ENCODE peak calls at places on chromosomes 7 and 10, in six cellular contexts. U is mammary epithelial cell, Q is GM23248, S is neuronal stem cell, M is GM12878, R is hepatocyte. W is an unnamed sample.

GRCh38 chr7:134515569-134516468 is 11.5 kb upstream of the AKR1B10 start:
- DNase-seq in U (peak), Q (peak), S (no peak), M (no peak), R (no peak), W (no peak)

GRCh38 chr10:58280485-58280884 is 11.5 kb downstream of the CISD1 start:
- DNase-seq in U (peak), Q (peak), S (no peak), M (no peak), R (no peak), W (no peak)

GRCh38 chr7:105675873-105676484 is 94.7 kb upstream of the EFCAB10 start:
- DNase-seq in U (no peak), Q (no peak), S (no peak), M (no peak), R (no peak), W (no peak)

GRCh38 chr7:101258243-101258731 is 13.4 kb upstream of the FIS1 start:
- DNase-seq in U (no peak), Q (peak), S (no peak), M (no peak), R (no peak), W (no peak)

GRCh38 chr7:149884541-149884940 is 10.8 kb downstream of the ATP6V0E2 start:
- DNase-seq in U (no peak), Q (no peak), S (no peak), M (no peak), R (no peak), W (no peak)

GRCh38 chr7:73703985-73704639 is 15.4 kb downstream of the STX1A start:
- DNase-seq in U (no peak), Q (peak), S (peak), M (no peak), R (peak), W (no peak)

GRCh38 chr10:132654708-132655661 is 117.4 kb downstream of the INPP5A start:
- DNase-seq in U (peak), Q (peak), S (peak), M (no peak), R (peak), W (no peak)

GRCh38 chr7:47690902-47691558 is 109.1 kb upstream of the TNS3 start:
- DNase-seq in U (no peak), Q (peak), S (no peak), M (no peak), R (no peak), W (no peak)

GRCh38 chr10:6239213-6239991 is 36.7 kb downstream of the PFKFB3 start:
- DNase-seq in U (peak), Q (peak), S (no peak), M (peak), R (peak), W (peak)

GRCh38 chr7:114765331-114766125 is 156.4 kb upstream of the MDFIC start:
- DNase-seq in U (peak), Q (peak), S (no peak), M (no peak), R (no peak), W (no peak)

GRCh38 chr7:79453558-79454324 is at the start of gene MAGI2:
- DNase-seq in U (peak), Q (peak), S (peak), M (no peak), R (peak), W (peak)

GRCh38 chr7:90298145-90299038 is 22.7 kb downstream of the FAM237B start:
- DNase-seq in U (peak), Q (peak), S (no peak), M (no peak), R (peak), W (peak)

GRCh38 chr10:118776033-118776432 is 21.3 kb upstream of the CACUL1 start:
- DNase-seq in U (no peak), Q (no peak), S (no peak), M (no peak), R (no peak), W (no peak)

GRCh38 chr10:104321716-104322415 is 16.4 kb downstream of the ITPRIP start:
- DNase-seq in U (no peak), Q (no peak), S (no peak), M (no peak), R (no peak), W (no peak)

GRCh38 chr10:117005454-117006055 is 568 bp upstream of the SHTN1 start:
- DNase-seq in U (peak), Q (peak), S (peak), M (no peak), R (peak), W (no peak)

GRCh38 chr10:133039107-133039822 is 48.5 kb upstream of the ADGRA1 start:
- DNase-seq in U (no peak), Q (peak), S (no peak), M (no peak), R (no peak), W (no peak)

GRCh38 chr10:121947931-121948330 is 20.1 kb upstream of the ATE1 start:
- DNase-seq in U (no peak), Q (no peak), S (no peak), M (no peak), R (no peak), W (no peak)

GRCh38 chr10:90417466-90418210 is 440.2 kb downstream of the HTR7 start:
- DNase-seq in U (peak), Q (no peak), S (no peak), M (no peak), R (no peak), W (no peak)

GRCh38 chr7:40824461-40824860 is 689.7 kb downstream of the SUGCT start:
- DNase-seq in U (peak), Q (no peak), S (no peak), M (no peak), R (no peak), W (no peak)

GRCh38 chr7:44231088-44231487 is 30.3 kb downstream of the YKT6 start:
- DNase-seq in U (no peak), Q (no peak), S (no peak), M (no peak), R (no peak), W (no peak)

GRCh38 chr10:90787906-90788491 is 69.8 kb downstream of the HTR7 start:
- DNase-seq in U (peak), Q (peak), S (peak), M (no peak), R (peak), W (peak)

GRCh38 chr10:18179901-18180300 is 39.7 kb downstream of the CACNB2 start:
- DNase-seq in U (no peak), Q (peak), S (no peak), M (no peak), R (peak), W (no peak)

GRCh38 chr7:143934526-143935340 is at the start of gene OR2F2:
- DNase-seq in U (no peak), Q (peak), S (no peak), M (no peak), R (no peak), W (no peak)

GRCh38 chr10:51770719-51771118 is 71.3 kb upstream of the CSTF2T start:
- DNase-seq in U (no peak), Q (peak), S (no peak), M (no peak), R (no peak), W (no peak)

GRCh38 chr7:722847-723246 is 3.7 kb upstream of the DNAAF5 start:
- DNase-seq in U (no peak), Q (no peak), S (no peak), M (no peak), R (no peak), W (no peak)

GRCh38 chr10:108362956-108363355 is 1198.5 kb upstream of the SORCS1 start:
- DNase-seq in U (no peak), Q (no peak), S (no peak), M (no peak), R (no peak), W (no peak)

GRCh38 chr7:1455241-1455939 is 3.9 kb downstream of the MICALL2 start:
- DNase-seq in U (peak), Q (no peak), S (no peak), M (no peak), R (peak), W (peak)

GRCh38 chr7:150404172-150404784 is 25.1 kb downstream of the ZNF775 start:
- DNase-seq in U (no peak), Q (peak), S (no peak), M (no peak), R (peak), W (no peak)

GRCh38 chr7:76424413-76425111 is at the start of gene ZP3:
- DNase-seq in U (peak), Q (no peak), S (no peak), M (peak), R (no peak), W (peak)
- H2AFZ ChIP-seq in U (peak), Q (no peak), S (no peak), M (no peak), R (no peak), W (peak)

GRCh38 chr7:157481389-157481788 is 144.6 kb downstream of the DNAJB6 start:
- DNase-seq in U (no peak), Q (no peak), S (no peak), M (no peak), R (no peak), W (no peak)
- H2AFZ ChIP-seq in U (no peak), Q (no peak), S (no peak), M (no peak), R (no peak), W (no peak)

DNA sequence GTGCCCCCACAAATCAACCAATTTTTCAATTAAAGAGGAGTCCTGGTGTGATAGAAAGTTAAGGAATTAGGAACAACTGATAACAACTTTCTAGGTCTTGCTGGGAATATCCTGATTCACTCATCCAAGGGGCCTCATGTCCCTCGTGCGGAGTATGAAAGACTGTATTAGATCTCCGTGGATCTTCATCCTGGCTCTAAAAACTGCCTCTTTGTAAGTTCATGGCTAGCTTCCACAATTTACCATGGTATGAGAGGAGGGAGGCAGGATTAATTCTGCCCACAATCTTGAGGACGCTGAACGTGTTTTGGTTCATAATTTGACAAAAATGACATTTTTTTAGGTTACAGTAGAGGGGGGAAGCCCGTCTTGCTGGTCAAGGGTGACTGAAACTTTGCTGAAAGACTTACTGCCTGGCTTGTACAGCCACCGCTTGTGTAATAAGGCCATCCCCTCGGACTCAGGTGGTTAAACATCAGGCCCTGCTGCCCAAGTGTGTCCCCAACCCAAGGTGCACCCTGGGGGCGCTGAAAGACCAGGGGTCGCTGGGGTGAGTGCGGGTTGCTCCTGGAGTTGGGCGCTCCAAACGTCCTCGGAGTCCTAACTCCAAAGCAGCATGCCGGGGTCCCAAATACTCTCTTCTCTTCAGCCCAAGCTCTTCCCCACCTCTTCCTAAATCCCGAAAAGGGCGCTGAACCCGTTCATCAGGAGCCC is 750 bp downstream of the HIBADH start:
- DNase-seq in U (peak), Q (peak), S (no peak), M (no peak), R (peak), W (peak)
- H2AFZ ChIP-seq in U (peak), Q (peak), S (peak), M (peak), R (peak), W (peak)

GRCh38 chr10:19809481-19809880 is 6.8 kb upstream of the PLXDC2 start:
- DNase-seq in U (no peak), Q (no peak), S (no peak), M (no peak), R (no peak), W (no peak)
- H2AFZ ChIP-seq in U (no peak), Q (no peak), S (no peak), M (no peak), R (no peak), W (no peak)

DNA sequence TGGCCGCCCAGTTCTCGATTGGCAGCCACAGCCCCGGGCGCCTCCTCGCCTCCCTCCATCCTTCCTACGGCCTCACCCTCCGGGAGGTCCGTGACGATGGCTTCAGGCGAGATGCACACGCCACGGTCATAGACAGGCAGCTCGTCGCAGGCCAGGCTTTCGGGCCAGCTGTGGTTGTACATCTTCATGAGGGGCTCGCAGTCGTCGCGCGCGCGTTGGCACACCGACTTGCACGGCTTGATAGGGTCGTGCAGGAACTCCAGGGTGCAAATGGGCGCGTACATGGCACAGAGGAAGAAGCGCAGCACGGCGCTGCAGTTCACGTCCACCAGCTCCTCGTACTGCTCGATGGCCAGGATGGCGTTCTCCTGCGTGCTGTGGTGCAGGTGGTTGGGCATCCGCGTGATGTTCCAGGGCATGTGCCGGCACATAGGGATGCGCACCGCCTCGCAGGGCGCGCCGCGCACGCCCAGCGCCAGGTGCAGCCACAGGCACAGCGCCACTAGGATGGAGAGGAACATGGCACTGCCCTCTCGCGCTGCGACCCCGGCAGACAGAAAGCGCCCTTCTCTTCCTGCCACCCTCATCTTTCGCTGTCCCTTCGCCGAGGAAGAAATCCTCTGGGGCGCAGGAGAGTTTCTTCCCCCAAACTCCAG is 472 bp downstream of the SFRP4 start:
- DNase-seq in U (peak), Q (no peak), S (peak), M (no peak), R (peak), W (no peak)
- H2AFZ ChIP-seq in U (peak), Q (peak), S (peak), M (peak), R (peak), W (peak)

DNA sequence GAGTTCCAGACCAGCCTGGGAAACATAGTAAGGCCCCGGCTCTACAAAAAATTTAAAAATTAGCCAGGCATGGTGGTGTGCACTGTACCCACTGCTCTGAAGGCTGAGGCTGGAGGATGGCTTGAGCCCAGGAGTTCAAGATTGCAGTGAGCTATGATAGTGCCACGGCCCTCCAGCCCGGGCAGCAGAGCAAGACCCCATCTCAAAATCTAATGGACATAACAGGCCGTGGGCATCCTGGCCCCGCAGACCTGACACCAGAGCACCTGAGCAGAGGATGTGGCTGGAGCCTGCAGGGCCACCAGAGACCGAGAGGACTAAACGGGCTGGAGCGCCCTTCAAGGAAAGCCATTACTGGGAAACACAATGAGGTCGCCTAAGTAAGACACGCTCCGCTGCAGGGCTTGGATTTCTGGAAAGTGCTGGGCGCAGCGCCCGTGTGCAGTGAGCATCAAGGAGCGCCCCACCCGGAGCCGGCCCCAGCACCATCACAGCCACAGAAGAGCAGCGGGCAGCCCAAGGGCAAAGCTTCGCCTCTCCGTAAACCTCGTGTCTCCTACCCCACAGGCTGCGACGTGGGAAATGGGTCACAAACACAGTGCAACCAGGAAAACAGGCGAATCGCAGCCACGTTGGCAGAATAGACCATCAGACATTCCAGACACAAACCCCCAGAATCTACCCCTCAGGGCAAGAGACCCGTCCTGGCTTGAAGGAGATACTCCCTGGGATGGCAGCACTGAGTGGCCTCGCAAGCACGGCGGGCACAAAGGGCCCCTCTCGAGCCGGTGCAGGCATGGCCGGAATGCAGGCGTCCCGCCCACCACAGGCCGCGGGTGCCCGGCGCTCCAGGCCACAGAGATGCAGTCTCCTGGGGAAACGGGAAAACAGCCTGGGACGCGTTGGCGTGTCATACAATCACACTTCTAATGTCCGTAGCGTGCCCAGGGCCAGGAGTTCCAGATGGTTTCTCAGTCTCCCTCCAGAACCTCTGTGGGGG is 4.9 kb downstream of the RADIL start:
- DNase-seq in U (peak), Q (no peak), S (no peak), M (no peak), R (no peak), W (no peak)
- H2AFZ ChIP-seq in U (peak), Q (no peak), S (no peak), M (no peak), R (no peak), W (no peak)